ENCODE peak calls at places on chromosome 13, in nine cellular contexts. M is omental fat pad; N is stimulated activated CD8-positive, alpha-beta memory T cell treated with anti-CD3 and anti-CD28 coated beads, Interleukin-7, amount 100 ng/mL, for 4 hours; J is HTR-8/SVneo; U is skeletal muscle cell; I is effector CD4-positive, alpha-beta T cell; R is mucosa of descending colon; S is DND-41; Y is T-helper 1 cell. P is an unnamed sample.

GRCh38 chr13:46106839-46107371 is 2.1 kb upstream of the CPB2 start:
- DNase-seq in M (no peak), N (no peak), J (no peak), U (no peak), I (no peak), R (no peak), S (no peak), Y (no peak), P (no peak)

GRCh38 chr13:46374710-46375109 is 12.3 kb downstream of the RUBCNL start:
- DNase-seq in M (no peak), N (no peak), J (no peak), U (no peak), I (no peak), R (no peak), S (no peak), Y (no peak), P (no peak)

GRCh38 chr13:31048521-31048920 is 113.2 kb downstream of the HSPH1 start:
- DNase-seq in M (no peak), N (no peak), J (peak; percentile 35), U (no peak), I (no peak), R (no peak), S (no peak), Y (no peak), P (peak; percentile 61)

GRCh38 chr13:43567608-43568007 is 219.2 kb downstream of the ENOX1 start:
- DNase-seq in M (no peak), N (no peak), J (no peak), U (no peak), I (no peak), R (no peak), S (no peak), Y (no peak), P (no peak)

GRCh38 chr13:52428295-52428694 is 22.1 kb downstream of the VPS36 start:
- DNase-seq in M (no peak), N (no peak), J (no peak), U (no peak), I (no peak), R (no peak), S (no peak), Y (no peak), P (peak; percentile 59)

GRCh38 chr13:58992478-58993042 is 1171.2 kb downstream of the DIAPH3 start:
- DNase-seq in M (no peak), N (no peak), J (no peak), U (no peak), I (no peak), R (no peak), S (no peak), Y (no peak), P (no peak)

GRCh38 chr13:32538234-32538620 is 368 bp downstream of the N4BP2L2 start:
- DNase-seq in M (peak; percentile 24), N (no peak), J (peak; percentile 8), U (peak; percentile 1), I (no peak), R (peak; percentile 70), S (no peak), Y (no peak), P (no peak)

GRCh38 chr13:113927661-113928581 is 46.0 kb downstream of the C13orf46 start:
- DNase-seq in M (peak; percentile 21), N (no peak), J (no peak), U (peak; percentile 97), I (no peak), R (no peak), S (no peak), Y (no peak), P (no peak)

GRCh38 chr13:30895773-30896172 is 10.3 kb upstream of the MEDAG start:
- DNase-seq in M (no peak), N (no peak), J (peak; percentile 57), U (peak; percentile 82), I (no peak), R (no peak), S (no peak), Y (no peak), P (no peak)

GRCh38 chr13:74696148-74696922 is 562.1 kb upstream of the KLF12 start:
- DNase-seq in M (no peak), N (no peak), J (no peak), U (no peak), I (no peak), R (no peak), S (no peak), Y (no peak), P (no peak)

GRCh38 chr13:19742651-19743050 is 40.1 kb downstream of the PSPC1 start:
- DNase-seq in M (no peak), N (no peak), J (no peak), U (no peak), I (no peak), R (no peak), S (no peak), Y (no peak), P (no peak)

GRCh38 chr13:41308241-41308640 is 2.8 kb upstream of the NAA16 start:
- DNase-seq in M (no peak), N (no peak), J (no peak), U (no peak), I (no peak), R (no peak), S (no peak), Y (no peak), P (no peak)

GRCh38 chr13:41501281-41501680 is 43.9 kb downstream of the RGCC start:
- DNase-seq in M (no peak), N (no peak), J (no peak), U (no peak), I (no peak), R (no peak), S (no peak), Y (no peak), P (no peak)

GRCh38 chr13:38662362-38662761 is 24.5 kb upstream of the FREM2 start:
- DNase-seq in M (no peak), N (no peak), J (no peak), U (peak; percentile 58), I (no peak), R (no peak), S (no peak), Y (no peak), P (no peak)

P was measured in HT-29.